ENCODE peak calls at places on chromosomes 1 and 21, in eight cellular contexts. One of them, this sample, is unnamed.

GRCh38 chr1:160206421-160207117 is 1.4 kb downstream of the PEA15 start:
- DNase-seq in kidney epithelial cell: peak
- DNase-seq in Calu3: peak
- DNase-seq in GM23338: peak
- DNase-seq in activated CD8-positive, alpha-beta T cell treated with anti-CD3 and anti-CD28 coated beads for 36 hours: no peak
- DNase-seq in tibial artery: no peak
- DNase-seq in lower lobe of right lung: no peak
- DNase-seq in heart left ventricle: no peak
- DNase-seq in this sample: no peak

GRCh38 chr1:160007577-160008200 is 24.1 kb downstream of the PIGM start:
- DNase-seq in kidney epithelial cell: no peak
- DNase-seq in Calu3: no peak
- DNase-seq in GM23338: peak
- DNase-seq in activated CD8-positive, alpha-beta T cell treated with anti-CD3 and anti-CD28 coated beads for 36 hours: no peak
- DNase-seq in tibial artery: no peak
- DNase-seq in lower lobe of right lung: no peak
- DNase-seq in heart left ventricle: no peak
- DNase-seq in this sample: no peak

GRCh38 chr1:18373882-18374493 is 106.7 kb upstream of the KLHDC7A start:
- DNase-seq in kidney epithelial cell: no peak
- DNase-seq in Calu3: peak
- DNase-seq in GM23338: peak
- DNase-seq in activated CD8-positive, alpha-beta T cell treated with anti-CD3 and anti-CD28 coated beads for 36 hours: peak
- DNase-seq in tibial artery: no peak
- DNase-seq in lower lobe of right lung: no peak
- DNase-seq in heart left ventricle: no peak
- DNase-seq in this sample: peak

GRCh38 chr1:208149776-208150514 is 94.2 kb downstream of the PLXNA2 start:
- DNase-seq in kidney epithelial cell: no peak
- DNase-seq in Calu3: peak
- DNase-seq in GM23338: no peak
- DNase-seq in activated CD8-positive, alpha-beta T cell treated with anti-CD3 and anti-CD28 coated beads for 36 hours: no peak
- DNase-seq in tibial artery: no peak
- DNase-seq in lower lobe of right lung: no peak
- DNase-seq in heart left ventricle: no peak
- DNase-seq in this sample: no peak

GRCh38 chr1:2970311-2971145 is 50.7 kb upstream of the ACTRT2 start:
- DNase-seq in kidney epithelial cell: no peak
- DNase-seq in Calu3: no peak
- DNase-seq in GM23338: no peak
- DNase-seq in activated CD8-positive, alpha-beta T cell treated with anti-CD3 and anti-CD28 coated beads for 36 hours: no peak
- DNase-seq in tibial artery: peak
- DNase-seq in lower lobe of right lung: no peak
- DNase-seq in heart left ventricle: peak
- DNase-seq in this sample: no peak

GRCh38 chr1:25017436-25018109 is 87.5 kb upstream of the RUNX3 start:
- DNase-seq in kidney epithelial cell: peak
- DNase-seq in Calu3: no peak
- DNase-seq in GM23338: peak
- DNase-seq in activated CD8-positive, alpha-beta T cell treated with anti-CD3 and anti-CD28 coated beads for 36 hours: no peak
- DNase-seq in tibial artery: no peak
- DNase-seq in lower lobe of right lung: no peak
- DNase-seq in heart left ventricle: no peak
- DNase-seq in this sample: no peak

GRCh38 chr1:6000444-6001288 is 8.4 kb upstream of the NPHP4 start:
- DNase-seq in kidney epithelial cell: no peak
- DNase-seq in Calu3: no peak
- DNase-seq in GM23338: no peak
- DNase-seq in activated CD8-positive, alpha-beta T cell treated with anti-CD3 and anti-CD28 coated beads for 36 hours: no peak
- DNase-seq in tibial artery: no peak
- DNase-seq in lower lobe of right lung: peak
- DNase-seq in heart left ventricle: peak
- DNase-seq in this sample: no peak

GRCh38 chr21:42040411-42041180 is 30.4 kb upstream of the ZBTB21 start:
- DNase-seq in kidney epithelial cell: peak
- DNase-seq in Calu3: peak
- DNase-seq in GM23338: no peak
- DNase-seq in activated CD8-positive, alpha-beta T cell treated with anti-CD3 and anti-CD28 coated beads for 36 hours: no peak
- DNase-seq in tibial artery: no peak
- DNase-seq in lower lobe of right lung: peak
- DNase-seq in heart left ventricle: no peak
- DNase-seq in this sample: no peak

GRCh38 chr1:198850196-198850595 is 211.4 kb downstream of the PTPRC start:
- DNase-seq in kidney epithelial cell: no peak
- DNase-seq in Calu3: no peak
- DNase-seq in GM23338: no peak
- DNase-seq in activated CD8-positive, alpha-beta T cell treated with anti-CD3 and anti-CD28 coated beads for 36 hours: no peak
- DNase-seq in tibial artery: no peak
- DNase-seq in lower lobe of right lung: no peak
- DNase-seq in heart left ventricle: no peak
- DNase-seq in this sample: no peak

GRCh38 chr1:43975249-43975961 is 645 bp downstream of the ATP6V0B start:
- DNase-seq in kidney epithelial cell: no peak
- DNase-seq in Calu3: peak
- DNase-seq in GM23338: peak
- DNase-seq in activated CD8-positive, alpha-beta T cell treated with anti-CD3 and anti-CD28 coated beads for 36 hours: peak
- DNase-seq in tibial artery: peak
- DNase-seq in lower lobe of right lung: peak
- DNase-seq in heart left ventricle: peak
- DNase-seq in this sample: no peak

GRCh38 chr1:51644533-51645197 is 27.8 kb downstream of the OSBPL9 start:
- DNase-seq in kidney epithelial cell: peak
- DNase-seq in Calu3: peak
- DNase-seq in GM23338: no peak
- DNase-seq in activated CD8-positive, alpha-beta T cell treated with anti-CD3 and anti-CD28 coated beads for 36 hours: no peak
- DNase-seq in tibial artery: peak
- DNase-seq in lower lobe of right lung: no peak
- DNase-seq in heart left ventricle: no peak
- DNase-seq in this sample: no peak

GRCh38 chr1:29746076-29746665 is 509.8 kb downstream of the PTPRU start:
- DNase-seq in kidney epithelial cell: no peak
- DNase-seq in Calu3: no peak
- DNase-seq in GM23338: no peak
- DNase-seq in activated CD8-positive, alpha-beta T cell treated with anti-CD3 and anti-CD28 coated beads for 36 hours: no peak
- DNase-seq in tibial artery: no peak
- DNase-seq in lower lobe of right lung: no peak
- DNase-seq in heart left ventricle: no peak
- DNase-seq in this sample: no peak

GRCh38 chr1:153608742-153609584 is 4.0 kb downstream of the S100A16 start:
- DNase-seq in kidney epithelial cell: peak
- DNase-seq in Calu3: peak
- DNase-seq in GM23338: peak
- DNase-seq in activated CD8-positive, alpha-beta T cell treated with anti-CD3 and anti-CD28 coated beads for 36 hours: no peak
- DNase-seq in tibial artery: peak
- DNase-seq in lower lobe of right lung: peak
- DNase-seq in heart left ventricle: peak
- DNase-seq in this sample: peak

GRCh38 chr1:3772027-3772714 is 378 bp upstream of the SMIM1 start:
- DNase-seq in kidney epithelial cell: peak
- DNase-seq in Calu3: peak
- DNase-seq in GM23338: peak
- DNase-seq in activated CD8-positive, alpha-beta T cell treated with anti-CD3 and anti-CD28 coated beads for 36 hours: peak
- DNase-seq in tibial artery: peak
- DNase-seq in lower lobe of right lung: peak
- DNase-seq in heart left ventricle: peak
- DNase-seq in this sample: peak

GRCh38 chr1:212649020-212649419 is 40.5 kb downstream of the ATF3 start:
- DNase-seq in kidney epithelial cell: no peak
- DNase-seq in Calu3: no peak
- DNase-seq in GM23338: no peak
- DNase-seq in activated CD8-positive, alpha-beta T cell treated with anti-CD3 and anti-CD28 coated beads for 36 hours: no peak
- DNase-seq in tibial artery: no peak
- DNase-seq in lower lobe of right lung: no peak
- DNase-seq in heart left ventricle: no peak
- DNase-seq in this sample: no peak

GRCh38 chr1:41482001-41482765 is 2.3 kb downstream of the EDN2 start:
- DNase-seq in kidney epithelial cell: no peak
- DNase-seq in Calu3: peak
- DNase-seq in GM23338: no peak
- DNase-seq in activated CD8-positive, alpha-beta T cell treated with anti-CD3 and anti-CD28 coated beads for 36 hours: no peak
- DNase-seq in tibial artery: no peak
- DNase-seq in lower lobe of right lung: peak
- DNase-seq in heart left ventricle: peak
- DNase-seq in this sample: no peak

GRCh38 chr1:115261511-115261910 is 76.5 kb downstream of the NGF start:
- DNase-seq in kidney epithelial cell: no peak
- DNase-seq in Calu3: no peak
- DNase-seq in GM23338: no peak
- DNase-seq in activated CD8-positive, alpha-beta T cell treated with anti-CD3 and anti-CD28 coated beads for 36 hours: no peak
- DNase-seq in tibial artery: no peak
- DNase-seq in lower lobe of right lung: no peak
- DNase-seq in heart left ventricle: no peak
- DNase-seq in this sample: no peak

DNA sequence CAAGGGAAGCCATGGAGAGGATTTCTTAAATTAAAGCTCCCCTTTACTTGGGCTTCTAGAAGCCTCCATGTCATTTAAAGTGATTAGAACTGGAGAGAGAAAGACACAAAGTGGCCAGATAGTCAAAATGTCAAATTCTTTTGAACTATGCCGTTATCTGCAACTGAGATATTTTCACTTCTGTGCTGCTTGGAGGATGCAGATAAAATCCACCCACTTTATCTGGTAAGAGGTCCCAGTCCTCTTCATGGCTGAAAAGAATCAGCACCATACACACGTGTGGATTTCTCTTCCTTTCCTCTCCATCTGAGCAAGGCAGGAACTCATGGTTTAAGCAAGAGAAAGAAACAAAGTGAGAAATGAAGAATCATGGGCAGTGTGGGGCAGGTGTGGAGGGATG is 276.9 kb upstream of the RUNX1 start:
- DNase-seq in kidney epithelial cell: no peak
- DNase-seq in Calu3: no peak
- DNase-seq in GM23338: no peak
- DNase-seq in activated CD8-positive, alpha-beta T cell treated with anti-CD3 and anti-CD28 coated beads for 36 hours: no peak
- DNase-seq in tibial artery: no peak
- DNase-seq in lower lobe of right lung: no peak
- DNase-seq in heart left ventricle: no peak
- DNase-seq in this sample: no peak
- TF ChIP-seq CTCF in kidney epithelial cell: no peak
- TF ChIP-seq CTCF in Calu3: no peak
- TF ChIP-seq CTCF in GM23338: no peak
- TF ChIP-seq CTCF in activated CD8-positive, alpha-beta T cell treated with anti-CD3 and anti-CD28 coated beads for 36 hours: no peak
- TF ChIP-seq CTCF in tibial artery: no peak
- TF ChIP-seq CTCF in lower lobe of right lung: no peak
- TF ChIP-seq CTCF in heart left ventricle: no peak
- TF ChIP-seq CTCF in this sample: no peak

GRCh38 chr1:243708210-243708609 is 141.8 kb downstream of the AKT3 start:
- DNase-seq in kidney epithelial cell: no peak
- DNase-seq in Calu3: no peak
- DNase-seq in GM23338: no peak
- DNase-seq in activated CD8-positive, alpha-beta T cell treated with anti-CD3 and anti-CD28 coated beads for 36 hours: no peak
- DNase-seq in tibial artery: no peak
- DNase-seq in lower lobe of right lung: no peak
- DNase-seq in heart left ventricle: no peak
- DNase-seq in this sample: no peak
- TF ChIP-seq CTCF in kidney epithelial cell: no peak
- TF ChIP-seq CTCF in Calu3: peak
- TF ChIP-seq CTCF in GM23338: peak
- TF ChIP-seq CTCF in activated CD8-positive, alpha-beta T cell treated with anti-CD3 and anti-CD28 coated beads for 36 hours: no peak
- TF ChIP-seq CTCF in tibial artery: no peak
- TF ChIP-seq CTCF in lower lobe of right lung: no peak
- TF ChIP-seq CTCF in heart left ventricle: peak
- TF ChIP-seq CTCF in this sample: no peak

GRCh38 chr1:245835386-245835785 is 671.7 kb downstream of the SMYD3 start:
- DNase-seq in kidney epithelial cell: no peak
- DNase-seq in Calu3: no peak
- DNase-seq in GM23338: no peak
- DNase-seq in activated CD8-positive, alpha-beta T cell treated with anti-CD3 and anti-CD28 coated beads for 36 hours: no peak
- DNase-seq in tibial artery: no peak
- DNase-seq in lower lobe of right lung: no peak
- DNase-seq in heart left ventricle: no peak
- DNase-seq in this sample: no peak

GRCh38 chr1:245829194-245829593 is 674.4 kb downstream of the KIF26B start:
- DNase-seq in kidney epithelial cell: no peak
- DNase-seq in Calu3: no peak
- DNase-seq in GM23338: no peak
- DNase-seq in activated CD8-positive, alpha-beta T cell treated with anti-CD3 and anti-CD28 coated beads for 36 hours: no peak
- DNase-seq in tibial artery: no peak
- DNase-seq in lower lobe of right lung: no peak
- DNase-seq in heart left ventricle: no peak
- DNase-seq in this sample: no peak

GRCh38 chr1:245827306-245827705 is 672.5 kb downstream of the KIF26B start:
- DNase-seq in kidney epithelial cell: no peak
- DNase-seq in Calu3: no peak
- DNase-seq in GM23338: no peak
- DNase-seq in activated CD8-positive, alpha-beta T cell treated with anti-CD3 and anti-CD28 coated beads for 36 hours: no peak
- DNase-seq in tibial artery: no peak
- DNase-seq in lower lobe of right lung: no peak
- DNase-seq in heart left ventricle: no peak
- DNase-seq in this sample: no peak

GRCh38 chr1:245829861-245830260 is 675.1 kb downstream of the KIF26B start:
- DNase-seq in kidney epithelial cell: no peak
- DNase-seq in Calu3: no peak
- DNase-seq in GM23338: no peak
- DNase-seq in activated CD8-positive, alpha-beta T cell treated with anti-CD3 and anti-CD28 coated beads for 36 hours: no peak
- DNase-seq in tibial artery: no peak
- DNase-seq in lower lobe of right lung: no peak
- DNase-seq in heart left ventricle: no peak
- DNase-seq in this sample: no peak

DNA sequence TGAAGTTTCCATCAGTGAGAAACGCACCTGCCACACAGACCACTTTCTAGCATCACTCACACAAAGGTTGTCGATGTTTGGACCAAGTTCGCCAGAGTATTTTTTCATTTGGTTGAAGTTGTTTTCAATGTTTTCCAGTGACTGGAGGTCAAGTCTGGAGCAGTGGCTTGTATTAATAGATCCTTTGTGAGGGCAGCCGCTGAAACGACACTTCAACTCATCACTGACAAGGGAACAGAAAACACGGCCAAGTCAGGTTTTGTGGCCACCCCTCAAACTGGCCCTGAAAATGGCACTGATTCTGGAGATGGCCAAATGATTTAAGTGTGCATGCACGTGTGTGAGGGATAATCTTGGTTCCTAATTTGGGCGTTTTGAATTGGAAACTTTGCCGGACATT is 675.6 kb downstream of the SMYD3 start:
- DNase-seq in kidney epithelial cell: no peak
- DNase-seq in Calu3: no peak
- DNase-seq in GM23338: no peak
- DNase-seq in activated CD8-positive, alpha-beta T cell treated with anti-CD3 and anti-CD28 coated beads for 36 hours: no peak
- DNase-seq in tibial artery: no peak
- DNase-seq in lower lobe of right lung: no peak
- DNase-seq in heart left ventricle: no peak
- DNase-seq in this sample: no peak
- TF ChIP-seq CTCF in kidney epithelial cell: no peak
- TF ChIP-seq CTCF in Calu3: no peak
- TF ChIP-seq CTCF in GM23338: no peak
- TF ChIP-seq CTCF in activated CD8-positive, alpha-beta T cell treated with anti-CD3 and anti-CD28 coated beads for 36 hours: no peak
- TF ChIP-seq CTCF in tibial artery: no peak
- TF ChIP-seq CTCF in lower lobe of right lung: no peak
- TF ChIP-seq CTCF in heart left ventricle: no peak
- TF ChIP-seq CTCF in this sample: no peak

DNA sequence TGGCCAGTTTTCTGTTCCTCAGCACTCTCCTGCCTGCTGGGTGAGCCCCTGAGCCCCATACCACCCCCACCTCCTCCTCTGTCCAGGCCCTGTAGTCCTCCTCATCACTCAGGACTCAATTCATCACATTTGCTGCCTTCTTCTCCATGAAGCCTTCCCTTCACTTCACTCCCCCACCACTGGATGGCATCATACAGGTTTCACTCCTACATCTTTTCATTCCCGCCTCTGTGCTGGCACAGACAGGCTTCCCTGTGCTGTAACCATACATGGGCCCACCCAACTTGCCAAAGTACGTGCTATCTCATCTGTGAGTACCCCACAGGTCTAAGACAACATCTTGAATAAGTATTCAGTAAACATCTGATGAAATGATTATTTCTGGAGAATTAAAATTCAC is 56.9 kb downstream of the SLC45A1 start:
- DNase-seq in kidney epithelial cell: no peak
- DNase-seq in Calu3: peak
- DNase-seq in GM23338: peak
- DNase-seq in activated CD8-positive, alpha-beta T cell treated with anti-CD3 and anti-CD28 coated beads for 36 hours: peak
- DNase-seq in tibial artery: no peak
- DNase-seq in lower lobe of right lung: no peak
- DNase-seq in heart left ventricle: no peak
- DNase-seq in this sample: no peak
- TF ChIP-seq CTCF in kidney epithelial cell: peak
- TF ChIP-seq CTCF in Calu3: peak
- TF ChIP-seq CTCF in GM23338: peak
- TF ChIP-seq CTCF in activated CD8-positive, alpha-beta T cell treated with anti-CD3 and anti-CD28 coated beads for 36 hours: peak
- TF ChIP-seq CTCF in tibial artery: no peak
- TF ChIP-seq CTCF in lower lobe of right lung: peak
- TF ChIP-seq CTCF in heart left ventricle: peak
- TF ChIP-seq CTCF in this sample: peak